ENCODE peak calls at places on chromosomes 6 and 20, in four cellular contexts. U is dorsolateral prefrontal cortex; C is effector memory CD4-positive, alpha-beta T cell; H is lower leg skin. V is an unnamed sample.

GRCh38 chr6:151119823-151120524 is 119.8 kb upstream of the AKAP12 start:
- DNase-seq in U (no peak), C (no peak), H (no peak), V (no peak)

GRCh38 chr20:46512943-46513844 is at the start of gene ZNF334:
- DNase-seq in U (peak), H (peak), C (no peak), V (no peak)

GRCh38 chr6:2791124-2792050 is 26.2 kb downstream of the WRNIP1 start:
- DNase-seq in H (no peak), C (peak), U (peak), V (peak)

GRCh38 chr6:21996425-21997207 is 300.2 kb downstream of the PRL start:
- DNase-seq in C (no peak), H (no peak), U (no peak), V (no peak)

GRCh38 chr6:39444479-39445019 is 122.0 kb upstream of the KCNK16 start:
- DNase-seq in H (no peak), U (no peak), C (no peak), V (no peak)

GRCh38 chr6:45595010-45595851 is 217.5 kb upstream of the SUPT3H start:
- DNase-seq in H (no peak), C (no peak), U (no peak), V (peak)

GRCh38 chr6:76026101-76026500 is 46.4 kb downstream of the IMPG1 start:
- DNase-seq in C (no peak), H (no peak), U (no peak), V (no peak)

GRCh38 chr6:2222275-2222842 is 23.0 kb downstream of the GMDS start:
- DNase-seq in C (no peak), U (no peak), H (no peak), V (no peak)

GRCh38 chr6:104201557-104201956 is 658.2 kb downstream of the HACE1 start:
- DNase-seq in U (no peak), H (no peak), C (no peak), V (no peak)

GRCh38 chr6:136069119-136069518 is 181.0 kb downstream of the MTFR2 start:
- DNase-seq in C (no peak), U (no peak), H (no peak), V (no peak)

GRCh38 chr6:110875548-110876169 is 1.1 kb downstream of the AMD1 start:
- DNase-seq in C (peak), H (peak), U (peak), V (peak)

GRCh38 chr6:43972915-43973304 is 154.3 kb downstream of the MRPL14 start:
- DNase-seq in H (peak), U (peak), C (no peak), V (no peak)

GRCh38 chr6:10395171-10395945 is 19.5 kb downstream of the TFAP2A start:
- DNase-seq in C (no peak), H (no peak), U (no peak), V (no peak)

GRCh38 chr6:118146584-118146983 is 239.5 kb downstream of the SLC35F1 start:
- DNase-seq in U (no peak), H (no peak), C (no peak), V (no peak)

GRCh38 chr20:18003897-18004296 is 35.1 kb downstream of the MGME1 start:
- DNase-seq in C (no peak), H (peak), U (no peak), V (no peak)

GRCh38 chr6:169069361-169069760 is 184.3 kb downstream of the THBS2 start:
- DNase-seq in U (no peak), C (no peak), H (no peak), V (no peak)

GRCh38 chr6:154721460-154721859 is 11.8 kb upstream of the SCAF8 start:
- DNase-seq in C (no peak), U (no peak), H (no peak), V (no peak)

GRCh38 chr6:137155830-137156229 is 17.6 kb downstream of the IL22RA2 start:
- DNase-seq in U (no peak), H (no peak), C (peak), V (peak)

GRCh38 chr20:63895886-63896135 is 885 bp downstream of the DNAJC5 start:
- DNase-seq in H (no peak), C (no peak), U (no peak), V (no peak)

GRCh38 chr20:43658068-43658722 is 8.7 kb upstream of the MYBL2 start:
- DNase-seq in C (no peak), H (no peak), U (no peak), V (no peak)

GRCh38 chr20:63090052-63090451 is 83.3 kb upstream of the BHLHE23 start:
- DNase-seq in C (no peak), H (no peak), U (peak), V (no peak)

GRCh38 chr6:35745480-35745879 is 8.6 kb downstream of the ARMC12 start:
- DNase-seq in U (no peak), H (no peak), C (no peak), V (no peak)

GRCh38 chr6:73699656-73700055 is 3.7 kb downstream of the CD109 start:
- DNase-seq in U (no peak), H (no peak), C (no peak), V (no peak)

GRCh38 chr20:59004763-59005522 is 2.1 kb downstream of the CTSZ start:
- DNase-seq in U (peak), C (peak), H (peak), V (no peak)

GRCh38 chr6:157079774-157080173 is 243.5 kb downstream of the TMEM242 start:
- DNase-seq in C (no peak), U (no peak), H (no peak), V (no peak)

GRCh38 chr20:31913431-31914157 is 38.3 kb downstream of the PDRG1 start:
- DNase-seq in C (no peak), H (no peak), U (no peak), V (no peak)

GRCh38 chr6:148934956-148935355 is 188.1 kb downstream of the UST start:
- DNase-seq in H (no peak), C (no peak), U (no peak), V (no peak)

GRCh38 chr6:95848717-95849116 is 167.1 kb upstream of the FUT9 start:
- DNase-seq in C (no peak), H (no peak), U (no peak), V (no peak)

GRCh38 chr6:2688416-2689064 is 62.2 kb downstream of the MYLK4 start:
- DNase-seq in U (no peak), C (no peak), H (no peak), V (no peak)

GRCh38 chr20:52179331-52180166 is 12.0 kb downstream of the ZFP64 start:
- DNase-seq in U (no peak), H (no peak), C (no peak), V (no peak)

GRCh38 chr6:110682460-110682853 is 132.8 kb downstream of the CDK19 start:
- DNase-seq in U (no peak), H (no peak), C (peak), V (peak)

GRCh38 chr6:108565091-108565766 is 4.5 kb downstream of the FOXO3 start:
- DNase-seq in H (no peak), U (no peak), C (no peak), V (no peak)

GRCh38 chr6:113031591-113031990 is 684.5 kb downstream of the RFPL4B start:
- DNase-seq in H (no peak), U (no peak), C (no peak), V (no peak)

GRCh38 chr6:15906393-15906976 is 222.4 kb upstream of the MYLIP start:
- DNase-seq in C (no peak), U (no peak), H (peak), V (no peak)

GRCh38 chr6:26457407-26457795 is 354 bp upstream of the BTN2A1 start:
- DNase-seq in C (no peak), H (no peak), U (no peak), V (no peak)

GRCh38 chr6:118277631-118278030 is 270.5 kb upstream of the PLN start:
- DNase-seq in C (no peak), H (no peak), U (no peak), V (no peak)